ENCODE peak calls at places on chromosomes 12 and 14, in five cellular contexts. G is cerebellar nuclear complex, E is H7, N is HT1080, C is A549. F is an unnamed sample.

GRCh38 chr12:29519585-29520182 is 22.2 kb upstream of the OVCH1 start:
- DNase-seq in G (no peak), N (peak; percentile 25), C (peak; percentile 8), E (no peak), F (peak; percentile 35)

GRCh38 chr12:106288510-106289195 is 13.9 kb upstream of the TCP11L2 start:
- DNase-seq in E (no peak), N (peak; percentile 84), C (peak; percentile 76), G (no peak), F (peak; percentile 93)

GRCh38 chr12:106133136-106134087 is 5.3 kb downstream of the NUAK1 start:
- DNase-seq in C (peak; percentile 48), E (peak; percentile 70), G (no peak), N (peak; percentile 66), F (no peak)

GRCh38 chr14:77457115-77457521 is 283 bp downstream of the VIPAS39 start:
- DNase-seq in G (no peak), C (no peak), E (no peak), N (no peak), F (no peak)

GRCh38 chr12:91074068-91074819 is 16.4 kb upstream of the KERA start:
- DNase-seq in E (no peak), G (no peak), C (no peak), N (no peak), F (no peak)

GRCh38 chr12:51392556-51393237 is 1.5 kb upstream of the GALNT6 start:
- DNase-seq in G (no peak), C (no peak), E (peak; percentile 77), N (no peak), F (no peak)

GRCh38 chr12:40146800-40147797 is 41.2 kb upstream of the SLC2A13 start:
- DNase-seq in C (no peak), N (no peak), E (no peak), G (no peak), F (no peak)

GRCh38 chr14:89359477-89360222 is 57.4 kb downstream of the FOXN3 start:
- DNase-seq in E (no peak), G (no peak), N (no peak), C (no peak), F (no peak)

GRCh38 chr14:33363687-33364086 is 425.0 kb downstream of the NPAS3 start:
- DNase-seq in N (no peak), C (no peak), G (no peak), E (no peak), F (peak; percentile 29)

GRCh38 chr12:77796775-77797174 is 33.9 kb upstream of the NAV3 start:
- DNase-seq in E (no peak), C (no peak), G (no peak), N (peak; percentile 36), F (peak; percentile 37)

GRCh38 chr14:56002876-56003625 is 115.2 kb upstream of the PELI2 start:
- DNase-seq in N (no peak), G (no peak), E (no peak), C (no peak), F (no peak)

GRCh38 chr14:68687746-68688145 is 105.1 kb downstream of the ZFP36L1 start:
- DNase-seq in C (peak; percentile 82), N (peak; percentile 93), G (no peak), E (no peak), F (peak; percentile 74)

GRCh38 chr12:75443709-75444108 is 36.8 kb upstream of the GLIPR1 start:
- DNase-seq in N (no peak), C (no peak), E (no peak), G (no peak), F (no peak)

GRCh38 chr14:55028066-55028465 is 1.0 kb downstream of the SOCS4 start:
- DNase-seq in C (no peak), N (no peak), G (no peak), E (no peak), F (no peak)

GRCh38 chr14:68795602-68796417 is 2.9 kb upstream of the ZFP36L1 start:
- DNase-seq in E (peak; percentile 92), G (no peak), N (peak; percentile 67), C (no peak), F (peak; percentile 71)

GRCh38 chr12:79373896-79374499 is 316.8 kb downstream of the PAWR start:
- DNase-seq in E (peak; percentile 71), G (no peak), C (peak; percentile 41), N (peak; percentile 28), F (peak; percentile 11)

GRCh38 chr12:33438025-33438772 is 1.4 kb downstream of the SYT10 start:
- DNase-seq in C (no peak), N (no peak), G (no peak), E (peak; percentile 18), F (no peak)

GRCh38 chr14:68215628-68216027 is 396.0 kb downstream of the RAD51B start:
- DNase-seq in N (no peak), G (no peak), E (no peak), C (no peak), F (no peak)

GRCh38 chr14:34302654-34303053 is 159.4 kb downstream of the SPTSSA start:
- DNase-seq in E (no peak), G (no peak), C (no peak), N (no peak), F (no peak)

GRCh38 chr14:63897706-63898105 is 44.9 kb downstream of the SYNE2 start:
- DNase-seq in N (no peak), G (no peak), C (no peak), E (no peak), F (no peak)

GRCh38 chr12:52658196-52658595 is 6.2 kb upstream of the KRT2 start:
- DNase-seq in N (no peak), G (no peak), C (no peak), E (no peak), F (no peak)

GRCh38 chr12:752673-753400 is 458 bp downstream of the WNK1 start:
- DNase-seq in E (peak; percentile 83), C (no peak), N (no peak), G (no peak), F (no peak)

GRCh38 chr12:31003861-31004640 is 69.6 kb upstream of the DDX11 start:
- DNase-seq in N (no peak), C (no peak), E (peak; percentile 18), G (no peak), F (no peak)

GRCh38 chr12:94109154-94109553 is 39.2 kb upstream of the PLXNC1 start:
- DNase-seq in G (no peak), C (no peak), E (no peak), N (peak; percentile 61), F (no peak)

GRCh38 chr14:68715032-68715924 is 77.6 kb downstream of the ZFP36L1 start:
- DNase-seq in N (peak; percentile 77), E (no peak), G (no peak), C (no peak), F (no peak)

GRCh38 chr12:105205322-105206048 is 30.5 kb downstream of the APPL2 start:
- DNase-seq in N (no peak), G (no peak), E (no peak), C (no peak), F (no peak)

GRCh38 chr14:48350971-48351370 is 675.6 kb upstream of the MDGA2 start:
- DNase-seq in N (peak; percentile 82), G (no peak), C (no peak), E (no peak), F (peak; percentile 8)

GRCh38 chr14:52124791-52125661 is 56.2 kb upstream of the NID2 start:
- DNase-seq in N (peak; percentile 68), E (peak; percentile 70), G (no peak), C (peak; percentile 32), F (peak; percentile 35)

GRCh38 chr12:52120951-52121847 is 41.7 kb downstream of the SMIM41 start:
- DNase-seq in E (peak; percentile 34), G (no peak), C (no peak), N (no peak), F (no peak)

GRCh38 chr12:11496157-11496851 is 100.9 kb upstream of the PRB2 start:
- DNase-seq in C (no peak), N (no peak), G (no peak), E (peak; percentile 57), F (no peak)

GRCh38 chr12:22100952-22101748 is 55.1 kb downstream of the CMAS start:
- DNase-seq in N (peak; percentile 67), E (peak; percentile 38), G (no peak), C (no peak), F (peak; percentile 70)

GRCh38 chr12:5267603-5268423 is 164.1 kb upstream of the NTF3 start:
- DNase-seq in E (no peak), C (no peak), G (no peak), N (no peak), F (no peak)

GRCh38 chr14:66432334-66432733 is 53.8 kb upstream of the CCDC196 start:
- DNase-seq in E (no peak), N (no peak), G (no peak), C (no peak), F (no peak)

GRCh38 chr12:100955139-100955538 is 160.6 kb downstream of the ANO4 start:
- DNase-seq in N (peak; percentile 87), E (no peak), C (no peak), G (no peak), F (peak; percentile 72)

GRCh38 chr12:121095544-121096198 is 37.0 kb upstream of the P2RX7 start:
- DNase-seq in G (peak; percentile 27), C (peak; percentile 96), N (peak; percentile 69), E (peak; percentile 93), F (peak; percentile 33)

GRCh38 chr12:47686645-47687240 is 19.1 kb downstream of the RPAP3 start:
- DNase-seq in N (peak; percentile 34), E (peak; percentile 36), C (peak; percentile 53), G (no peak), F (peak; percentile 37)